ENCODE peak calls at places on chromosome 10, in seven cellular contexts. S is iris pigment epithelial cell, X is activated T-helper 1 cell treated with Interleukin-2 at 50 U/mL for 16 hours, W is frontal cortex, V is uterus, I is pulmonary artery endothelial cell, F is left ventricle myocardium inferior. B is an unnamed sample.

GRCh38 chr10:15453462-15453861 is 82.4 kb upstream of the FAM171A1 start:
- DNase-seq in S (no peak), X (no peak), W (no peak), V (no peak), I (no peak), F (no peak), B (no peak)

GRCh38 chr10:88897019-88897853 is 17.2 kb downstream of the STAMBPL1 start:
- DNase-seq in S (peak), X (no peak), W (no peak), V (no peak), I (no peak), F (no peak), B (no peak)

GRCh38 chr10:17354781-17355180 is 99.6 kb downstream of the ST8SIA6 start:
- DNase-seq in S (peak), X (no peak), W (no peak), V (no peak), I (no peak), F (no peak), B (no peak)

GRCh38 chr10:10500941-10501340 is 516.7 kb upstream of the CELF2 start:
- DNase-seq in S (peak), X (no peak), W (no peak), V (no peak), I (no peak), F (no peak), B (no peak)

GRCh38 chr10:4266387-4267083 is 481.5 kb upstream of the KLF6 start:
- DNase-seq in S (peak), X (no peak), W (no peak), V (no peak), I (no peak), F (no peak), B (no peak)

GRCh38 chr10:124837687-124838086 is 36.1 kb downstream of the ABRAXAS2 start:
- DNase-seq in S (no peak), X (no peak), W (no peak), V (no peak), I (no peak), F (no peak), B (no peak)

GRCh38 chr10:23157691-23158369 is 34.3 kb upstream of the PTF1A start:
- DNase-seq in S (peak), X (no peak), W (peak), V (no peak), I (no peak), F (no peak), B (no peak)

GRCh38 chr10:26574783-26575182 is 122.7 kb upstream of the PDSS1 start:
- DNase-seq in S (no peak), X (no peak), W (no peak), V (no peak), I (no peak), F (no peak), B (no peak)

GRCh38 chr10:66519616-66520015 is 406.2 kb upstream of the LRRTM3 start:
- DNase-seq in S (no peak), X (no peak), W (no peak), V (no peak), I (no peak), F (no peak), B (no peak)

GRCh38 chr10:21145751-21146445 is 248.8 kb upstream of the NEBL start:
- DNase-seq in S (no peak), X (no peak), W (no peak), V (no peak), I (no peak), F (no peak), B (no peak)

GRCh38 chr10:129740532-129741279 is 223.4 kb downstream of the EBF3 start:
- DNase-seq in S (no peak), X (no peak), W (no peak), V (no peak), I (no peak), F (no peak), B (no peak)

GRCh38 chr10:77582710-77583115 is 54.9 kb downstream of the KCNMA1 start:
- DNase-seq in S (peak), X (no peak), W (no peak), V (no peak), I (no peak), F (no peak), B (no peak)

GRCh38 chr10:47306429-47307210 is 6.6 kb downstream of the GDF10 start:
- DNase-seq in S (no peak), X (no peak), W (no peak), V (no peak), I (no peak), F (no peak), B (no peak)

GRCh38 chr10:53765311-53765710 is 992.7 kb upstream of the MBL2 start:
- DNase-seq in S (peak), X (no peak), W (no peak), V (no peak), I (no peak), F (no peak), B (no peak)

GRCh38 chr10:46321770-46322169 is 35.0 kb downstream of the ANTXRL start:
- DNase-seq in S (no peak), X (no peak), W (no peak), V (no peak), I (no peak), F (no peak), B (no peak)

GRCh38 chr10:74947781-74948401 is 121.5 kb downstream of the KAT6B start:
- DNase-seq in S (no peak), X (no peak), W (no peak), V (no peak), I (no peak), F (no peak), B (no peak)

B was measured in activated T-helper 9 cell treated with anti-CD3 and anti-CD28 coated beads, Interleukin-2, amount 50 U/mL, for 16 hours.